ENCODE peak calls at places on chromosomes 13 and 19, in six cellular contexts. L is neural progenitor cell; H is CD4-positive, CD25-positive, alpha-beta regulatory T cell; G is HFF-Myc; T is pancreas; N is kidney epithelial cell. B is an unnamed sample.

GRCh38 chr13:23392925-23393645 is 40.4 kb downstream of the SACS start:
- DNase-seq in L (no peak), H (no peak), G (no peak), T (no peak), N (no peak), B (no peak)

GRCh38 chr19:51159656-51160055 is 17.6 kb downstream of the SIGLEC7 start:
- DNase-seq in L (no peak), H (no peak), G (no peak), T (no peak), N (no peak), B (no peak)

GRCh38 chr19:16888629-16889371 is at the start of gene F2RL3:
- DNase-seq in L (no peak), H (no peak), G (no peak), T (no peak), N (no peak), B (peak)

GRCh38 chr13:26112843-26113242 is 61.0 kb upstream of the SHISA2 start:
- DNase-seq in L (peak), H (no peak), G (no peak), T (no peak), N (no peak), B (peak)

GRCh38 chr13:66896933-66897332 is 333.2 kb downstream of the PCDH9 start:
- DNase-seq in L (no peak), H (no peak), G (no peak), T (no peak), N (no peak), B (no peak)

GRCh38 chr13:111474136-111475002 is 153.9 kb downstream of the TEX29 start:
- DNase-seq in L (peak), H (no peak), G (peak), T (peak), N (no peak), B (peak)

GRCh38 chr13:109145631-109146030 is 516.2 kb downstream of the MYO16 start:
- DNase-seq in L (peak), H (no peak), G (peak), T (peak), N (no peak), B (no peak)

GRCh38 chr13:79212064-79212619 is 193.9 kb downstream of the RBM26 start:
- DNase-seq in L (no peak), H (no peak), G (no peak), T (no peak), N (no peak), B (no peak)

GRCh38 chr19:17513801-17514200 is 2.4 kb downstream of the PGLS start:
- DNase-seq in L (no peak), H (no peak), G (no peak), T (no peak), N (no peak), B (no peak)

GRCh38 chr13:59494560-59494970 is 669.2 kb downstream of the DIAPH3 start:
- DNase-seq in L (no peak), H (no peak), G (peak), T (no peak), N (peak), B (no peak)

GRCh38 chr19:47820410-47820809 is 1.3 kb upstream of the CRX start:
- DNase-seq in L (no peak), H (no peak), G (no peak), T (no peak), N (no peak), B (no peak)

GRCh38 chr19:13986348-13986904 is 19.7 kb downstream of the RFX1 start:
- DNase-seq in L (peak), H (peak), G (peak), T (no peak), N (peak), B (peak)

GRCh38 chr13:99075268-99076191 is 97.7 kb upstream of the DOCK9 start:
- DNase-seq in L (no peak), H (no peak), G (no peak), T (no peak), N (no peak), B (peak)

GRCh38 chr19:38229585-38230073 is 5.6 kb upstream of the DPF1 start:
- DNase-seq in L (peak), H (peak), G (no peak), T (peak), N (no peak), B (peak)

GRCh38 chr13:99572131-99572530 is 70.9 kb downstream of the TM9SF2 start:
- DNase-seq in L (no peak), H (no peak), G (no peak), T (no peak), N (peak), B (no peak)

GRCh38 chr19:40745402-40745780 is 4.9 kb downstream of the ACTMAP start:
- DNase-seq in L (no peak), H (no peak), G (no peak), T (no peak), N (peak), B (no peak)

GRCh38 chr19:13008926-13009787 is 13.9 kb downstream of the NFIX start:
- DNase-seq in L (no peak), H (no peak), G (no peak), T (no peak), N (no peak), B (no peak)

GRCh38 chr19:33998739-33999345 is 173.5 kb upstream of the LSM14A start:
- DNase-seq in L (no peak), H (no peak), G (no peak), T (no peak), N (no peak), B (no peak)

GRCh38 chr13:98143157-98143553 is 261 bp downstream of the FARP1 start:
- DNase-seq in L (no peak), H (no peak), G (no peak), T (no peak), N (no peak), B (no peak)

GRCh38 chr13:46178143-46178542 is 3.8 kb downstream of the LCP1 start:
- DNase-seq in L (no peak), H (no peak), G (no peak), T (no peak), N (no peak), B (no peak)

GRCh38 chr19:47093841-47094240 is 19.7 kb downstream of the ZC3H4 start:
- DNase-seq in L (no peak), H (no peak), G (no peak), T (no peak), N (no peak), B (no peak)

GRCh38 chr19:47499863-47500830 is 14.7 kb downstream of the NAPA start:
- DNase-seq in L (no peak), H (no peak), G (no peak), T (no peak), N (no peak), B (no peak)

GRCh38 chr13:63327584-63327983 is 1911.9 kb upstream of the PCDH20 start:
- DNase-seq in L (no peak), H (no peak), G (no peak), T (no peak), N (no peak), B (no peak)

GRCh38 chr19:48044561-48044960 is 682 bp upstream of the CABP5 start:
- DNase-seq in L (no peak), H (no peak), G (no peak), T (no peak), N (no peak), B (no peak)

GRCh38 chr19:45954132-45954531 is 19.5 kb downstream of the NOVA2 start:
- DNase-seq in L (peak), H (no peak), G (no peak), T (no peak), N (no peak), B (no peak)

GRCh38 chr13:43880930-43881329 is 1.2 kb downstream of the LACC1 start:
- DNase-seq in L (no peak), H (no peak), G (no peak), T (no peak), N (no peak), B (no peak)

GRCh38 chr19:23882493-23882892 is 32.2 kb upstream of the ZNF726 start:
- DNase-seq in L (no peak), H (no peak), G (no peak), T (no peak), N (no peak), B (no peak)

GRCh38 chr13:113776231-113777125 is 17.5 kb downstream of the TMEM255B start:
- DNase-seq in L (no peak), H (no peak), G (no peak), T (no peak), N (no peak), B (no peak)

GRCh38 chr13:40376867-40377266 is 289.6 kb downstream of the FOXO1 start:
- DNase-seq in L (no peak), H (no peak), G (no peak), T (no peak), N (no peak), B (no peak)

GRCh38 chr13:109655206-109655600 is 131.2 kb downstream of the IRS2 start:
- DNase-seq in L (no peak), H (no peak), G (no peak), T (no peak), N (no peak), B (no peak)

GRCh38 chr19:55111238-55111831 is 6.1 kb downstream of the PPP1R12C start:
- DNase-seq in L (no peak), H (no peak), G (no peak), T (peak), N (no peak), B (no peak)

GRCh38 chr13:23462815-23463559 is 29.5 kb upstream of the SACS start:
- DNase-seq in L (no peak), H (no peak), G (no peak), T (no peak), N (no peak), B (no peak)

GRCh38 chr13:99275093-99275469 is 16.9 kb upstream of the GPR18 start:
- DNase-seq in L (no peak), H (no peak), G (peak), T (no peak), N (no peak), B (peak)

GRCh38 chr13:23322353-23323336 is 110.9 kb downstream of the SACS start:
- DNase-seq in L (no peak), H (no peak), G (no peak), T (no peak), N (no peak), B (no peak)

GRCh38 chr13:27919934-27920676 is at the start of gene PDX1:
- DNase-seq in L (peak), H (no peak), G (no peak), T (peak), N (no peak), B (no peak)

GRCh38 chr19:2084993-2085720 is 11.0 kb downstream of the MOB3A start:
- DNase-seq in L (no peak), H (peak), G (no peak), T (no peak), N (no peak), B (peak)

DNA sequence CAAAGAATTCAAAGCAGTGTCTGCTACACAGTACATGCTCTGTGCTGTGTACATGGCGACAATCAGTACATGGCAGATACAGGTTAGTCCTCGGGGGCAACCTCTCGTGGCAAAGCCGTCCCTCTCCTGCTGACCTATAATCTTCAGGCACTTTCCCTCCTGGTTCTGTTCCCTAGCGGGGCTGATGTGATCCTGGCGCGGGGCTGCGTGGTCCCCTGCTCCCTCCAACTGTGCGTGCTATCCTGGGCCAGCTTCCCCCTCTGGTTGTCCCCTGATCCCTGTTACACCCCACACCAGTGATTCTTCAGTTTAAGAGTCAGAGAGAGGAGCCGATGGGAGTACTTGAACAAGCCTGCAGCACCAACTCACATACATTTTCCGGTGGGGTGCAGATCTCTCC is 12.1 kb downstream of the MAG start:
- DNase-seq in L (no peak), H (no peak), G (no peak), T (no peak), N (no peak), B (no peak)
- H3K4me3 ChIP-seq in L (no peak), H (no peak), G (no peak), T (no peak), N (no peak), B (no peak)

DNA sequence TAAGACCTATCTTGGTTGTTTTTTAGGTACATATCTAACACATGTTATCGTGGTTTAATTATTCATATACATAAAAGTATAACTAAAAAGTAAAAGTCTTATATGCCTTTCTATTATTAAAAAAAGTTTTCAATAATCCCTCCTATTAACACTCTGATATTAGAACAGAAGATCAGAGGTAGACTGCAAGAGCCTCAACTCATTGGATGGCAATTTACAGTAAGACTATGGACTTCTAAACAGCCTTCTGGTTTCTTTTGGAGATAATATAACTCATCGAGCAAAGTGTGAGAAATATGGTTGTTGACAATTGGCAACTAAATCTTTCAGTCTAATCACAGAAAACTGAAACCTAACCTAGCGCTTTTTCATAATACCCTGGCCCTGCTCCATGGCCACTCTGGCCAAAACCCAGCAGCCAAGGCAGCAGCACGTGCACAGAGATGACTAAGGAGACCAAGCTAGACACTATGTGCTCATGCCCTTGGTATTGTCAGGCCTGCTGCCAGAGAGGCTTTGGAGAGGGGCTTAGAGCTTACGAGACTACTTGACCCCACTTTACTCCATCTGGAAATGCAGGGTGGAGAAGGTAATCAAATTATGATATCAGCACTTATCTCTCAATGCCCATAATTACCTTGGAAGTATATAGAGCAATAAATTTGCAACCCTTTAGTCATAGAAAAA is 40.6 kb upstream of the EEF1AKMT1 start:
- DNase-seq in L (no peak), H (no peak), G (peak), T (peak), N (peak), B (no peak)
- H3K4me3 ChIP-seq in L (no peak), H (no peak), G (peak), T (no peak), N (no peak), B (no peak)

GRCh38 chr19:11155373-11156120 is at the start of gene SPC24:
- DNase-seq in L (peak), H (peak), G (peak), T (peak), N (peak), B (peak)

GRCh38 chr19:11152318-11153062 is 3.1 kb downstream of the SPC24 start:
- DNase-seq in L (no peak), H (no peak), G (no peak), T (peak), N (no peak), B (no peak)

GRCh38 chr19:11151181-11151580 is 4.4 kb downstream of the SPC24 start:
- DNase-seq in L (no peak), H (no peak), G (no peak), T (no peak), N (no peak), B (no peak)

GRCh38 chr19:11159598-11160001 is 4.0 kb upstream of the SPC24 start:
- DNase-seq in L (no peak), H (no peak), G (no peak), T (no peak), N (no peak), B (no peak)

DNA sequence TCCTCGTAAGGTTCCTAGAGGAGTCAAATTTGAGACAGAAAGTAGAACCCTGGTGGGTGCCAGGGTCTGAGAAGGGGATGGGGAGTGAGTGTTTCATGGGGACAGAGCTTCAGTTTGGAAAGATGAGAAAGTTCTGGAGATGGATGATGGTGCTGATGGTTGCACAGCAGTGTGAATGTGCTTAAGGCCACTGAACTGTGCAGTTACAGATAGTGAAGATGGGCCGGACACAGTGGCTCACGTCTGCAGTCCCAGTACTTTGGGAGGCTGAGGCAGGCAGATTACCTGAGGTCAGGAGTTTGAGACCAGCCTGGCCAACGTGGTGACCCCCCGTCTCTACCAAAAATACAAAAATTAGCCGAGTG is 917 bp downstream of the SPC24 start:
- DNase-seq in L (no peak), H (no peak), G (no peak), T (no peak), N (no peak), B (no peak)
- H3K4me3 ChIP-seq in L (peak), H (no peak), G (peak), T (no peak), N (peak), B (peak)

GRCh38 chr19:18840288-18841260 is 8.8 kb downstream of the UPF1 start:
- DNase-seq in L (no peak), H (no peak), G (no peak), T (no peak), N (no peak), B (no peak)
- H3K4me3 ChIP-seq in L (no peak), H (no peak), G (no peak), T (peak), N (no peak), B (no peak)

GRCh38 chr19:42284066-42284501 is 15.0 kb downstream of the CIC start:
- DNase-seq in L (peak), H (peak), G (no peak), T (peak), N (no peak), B (no peak)

GRCh38 chr19:42285988-42286348 is 16.0 kb upstream of the PRR19 start:
- DNase-seq in L (no peak), H (no peak), G (no peak), T (no peak), N (no peak), B (no peak)

GRCh38 chr19:42286349-42287016 is 15.4 kb upstream of the PRR19 start:
- DNase-seq in L (no peak), H (no peak), G (no peak), T (peak), N (no peak), B (no peak)

GRCh38 chr19:42284641-42285341 is 15.7 kb downstream of the CIC start:
- DNase-seq in L (peak), H (no peak), G (no peak), T (no peak), N (no peak), B (no peak)

DNA sequence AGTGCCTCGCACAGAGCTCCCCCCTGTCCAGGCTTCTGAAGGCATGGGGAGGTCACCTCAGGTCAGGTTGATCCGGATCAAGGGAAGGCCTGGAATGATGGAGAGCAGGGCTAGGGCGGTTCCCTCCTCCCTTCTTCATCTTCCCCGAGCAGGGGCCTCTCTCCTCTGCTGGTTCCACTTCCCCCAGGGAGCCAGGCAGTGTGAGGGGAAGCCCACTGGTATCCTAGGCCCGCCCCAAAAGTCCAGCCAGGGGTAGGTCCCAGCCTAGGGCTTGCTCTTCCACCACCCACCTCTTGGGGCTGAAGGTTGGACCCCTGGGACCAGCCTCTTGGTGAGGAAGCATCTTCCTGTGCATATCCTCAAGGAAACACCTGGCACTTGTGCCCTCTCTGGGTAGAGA is 16.4 kb upstream of the PRR19 start:
- DNase-seq in L (peak), H (no peak), G (no peak), T (no peak), N (no peak), B (no peak)
- H3K4me3 ChIP-seq in L (peak), H (peak), G (peak), T (peak), N (peak), B (peak)

DNA sequence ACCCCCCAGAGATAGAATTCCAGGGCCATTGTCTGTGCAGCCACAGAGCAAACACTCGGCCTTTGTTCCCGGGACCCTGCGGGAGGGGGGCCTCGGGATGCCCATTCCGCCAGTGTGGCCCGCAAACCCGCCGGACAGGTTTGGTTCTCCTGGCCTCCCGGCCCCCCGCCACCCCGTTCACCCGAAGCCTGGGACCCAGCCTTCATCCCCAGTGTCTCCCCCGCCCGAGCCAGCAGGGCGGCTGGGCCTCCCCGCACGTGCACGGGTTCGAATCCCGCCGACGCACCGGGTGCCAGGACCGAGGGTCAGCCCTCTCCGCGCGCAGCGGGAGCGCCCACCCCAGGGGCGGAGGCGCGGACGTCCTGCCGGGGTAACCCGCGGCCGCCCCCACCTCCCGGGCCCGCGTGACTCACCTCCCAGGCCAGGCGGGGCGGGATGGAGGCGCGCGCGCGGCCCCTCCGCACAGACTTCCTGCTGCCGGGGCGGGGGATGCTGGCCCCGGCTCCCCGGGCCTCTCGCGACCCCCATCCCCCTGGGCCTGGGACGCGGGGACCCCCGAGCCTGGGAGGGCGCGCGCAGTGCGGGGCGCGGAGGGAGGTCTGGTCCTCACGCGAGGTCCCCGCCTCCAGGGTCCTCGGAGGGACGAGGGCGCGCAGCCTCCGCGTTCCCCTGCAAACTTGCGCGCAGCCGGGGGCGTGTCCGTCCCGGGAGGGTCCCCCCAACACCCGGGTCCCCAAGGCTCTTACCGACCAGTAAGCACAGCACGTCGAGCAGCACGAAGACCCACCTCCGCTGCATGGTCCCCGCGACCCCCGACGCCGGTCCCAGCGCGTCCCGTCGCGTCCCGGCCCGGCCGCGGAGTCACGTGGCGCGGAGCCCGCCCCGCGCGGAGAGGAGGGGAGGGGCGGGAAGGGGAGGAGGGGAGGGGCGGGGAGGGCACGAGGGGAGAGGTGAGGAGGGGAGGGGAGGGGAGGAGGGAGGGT is at the start of gene PLPP2:
- DNase-seq in L (peak), H (no peak), G (no peak), T (peak), N (no peak), B (no peak)
- H3K4me3 ChIP-seq in L (peak), H (no peak), G (peak), T (peak), N (peak), B (no peak)

GRCh38 chr19:10352764-10353671 is 13.6 kb upstream of the ICAM3 start:
- DNase-seq in L (peak), H (no peak), G (no peak), T (no peak), N (no peak), B (no peak)
- H3K4me3 ChIP-seq in L (peak), H (no peak), G (no peak), T (no peak), N (no peak), B (no peak)